ENCODE peak calls at places on chromosomes 16 and 17, in six cellular contexts. One of them, this sample, is unnamed.

GRCh38 chr17:9456265-9456664 is 119.4 kb downstream of the STX8 start:
- DNase-seq in RWPE1: no peak
- DNase-seq in fibroblast of pulmonary artery: no peak
- DNase-seq in K562: no peak
- DNase-seq in neural crest cell: no peak
- DNase-seq in A549: no peak
- DNase-seq in this sample: no peak

GRCh38 chr17:78001612-78002011 is 43.1 kb downstream of the TNRC6C start:
- DNase-seq in RWPE1: no peak
- DNase-seq in fibroblast of pulmonary artery: no peak
- DNase-seq in K562: no peak
- DNase-seq in neural crest cell: no peak
- DNase-seq in A549: no peak
- DNase-seq in this sample: no peak

GRCh38 chr17:29115435-29115834 is 64.8 kb downstream of the MYO18A start:
- DNase-seq in RWPE1: no peak
- DNase-seq in fibroblast of pulmonary artery: no peak
- DNase-seq in K562: no peak
- DNase-seq in neural crest cell: no peak
- DNase-seq in A549: no peak
- DNase-seq in this sample: no peak

GRCh38 chr16:60142991-60143705 is 1409.0 kb upstream of the GOT2 start:
- DNase-seq in RWPE1: peak
- DNase-seq in fibroblast of pulmonary artery: peak
- DNase-seq in K562: no peak
- DNase-seq in neural crest cell: no peak
- DNase-seq in A549: no peak
- DNase-seq in this sample: no peak

GRCh38 chr17:78257810-78258322 is 26.4 kb downstream of the TMEM235 start:
- DNase-seq in RWPE1: no peak
- DNase-seq in fibroblast of pulmonary artery: peak
- DNase-seq in K562: peak
- DNase-seq in neural crest cell: no peak
- DNase-seq in A549: no peak
- DNase-seq in this sample: no peak

GRCh38 chr17:77465358-77466041 is 324.7 kb downstream of the SEC14L1 start:
- DNase-seq in RWPE1: no peak
- DNase-seq in fibroblast of pulmonary artery: peak
- DNase-seq in K562: no peak
- DNase-seq in neural crest cell: no peak
- DNase-seq in A549: no peak
- DNase-seq in this sample: no peak

GRCh38 chr16:28494141-28494851 is at the start of gene APOBR:
- DNase-seq in RWPE1: no peak
- DNase-seq in fibroblast of pulmonary artery: no peak
- DNase-seq in K562: peak
- DNase-seq in neural crest cell: no peak
- DNase-seq in A549: no peak
- DNase-seq in this sample: peak

GRCh38 chr17:40290629-40291296 is 3.1 kb downstream of the CDC6 start:
- DNase-seq in RWPE1: peak
- DNase-seq in fibroblast of pulmonary artery: peak
- DNase-seq in K562: no peak
- DNase-seq in neural crest cell: no peak
- DNase-seq in A549: peak
- DNase-seq in this sample: peak

GRCh38 chr17:16150251-16150859 is 65.0 kb downstream of the NCOR1 start:
- DNase-seq in RWPE1: peak
- DNase-seq in fibroblast of pulmonary artery: peak
- DNase-seq in K562: no peak
- DNase-seq in neural crest cell: no peak
- DNase-seq in A549: peak
- DNase-seq in this sample: no peak

GRCh38 chr17:48995871-48996695 is 1.1 kb upstream of the IGF2BP1 start:
- DNase-seq in RWPE1: no peak
- DNase-seq in fibroblast of pulmonary artery: no peak
- DNase-seq in K562: peak
- DNase-seq in neural crest cell: peak
- DNase-seq in A549: peak
- DNase-seq in this sample: peak

GRCh38 chr17:33438136-33438535 is 145.0 kb upstream of the ASIC2 start:
- DNase-seq in RWPE1: no peak
- DNase-seq in fibroblast of pulmonary artery: peak
- DNase-seq in K562: no peak
- DNase-seq in neural crest cell: no peak
- DNase-seq in A549: no peak
- DNase-seq in this sample: no peak

GRCh38 chr17:10278218-10278617 is 79.8 kb upstream of the GAS7 start:
- DNase-seq in RWPE1: no peak
- DNase-seq in fibroblast of pulmonary artery: no peak
- DNase-seq in K562: no peak
- DNase-seq in neural crest cell: no peak
- DNase-seq in A549: peak
- DNase-seq in this sample: no peak

GRCh38 chr17:978110-979093 is 1.2 kb downstream of the NXN start:
- DNase-seq in RWPE1: no peak
- DNase-seq in fibroblast of pulmonary artery: no peak
- DNase-seq in K562: no peak
- DNase-seq in neural crest cell: peak
- DNase-seq in A549: no peak
- DNase-seq in this sample: peak

GRCh38 chr16:80682435-80683070 is 121.8 kb downstream of the CDYL2 start:
- DNase-seq in RWPE1: no peak
- DNase-seq in fibroblast of pulmonary artery: peak
- DNase-seq in K562: no peak
- DNase-seq in neural crest cell: no peak
- DNase-seq in A549: no peak
- DNase-seq in this sample: no peak

GRCh38 chr17:794876-795275 is 12.7 kb downstream of the MRM3 start:
- DNase-seq in RWPE1: peak
- DNase-seq in fibroblast of pulmonary artery: peak
- DNase-seq in K562: peak
- DNase-seq in neural crest cell: peak
- DNase-seq in A549: peak
- DNase-seq in this sample: peak

GRCh38 chr17:55743103-55743679 is 7.7 kb upstream of the PCTP start:
- DNase-seq in RWPE1: peak
- DNase-seq in fibroblast of pulmonary artery: no peak
- DNase-seq in K562: peak
- DNase-seq in neural crest cell: no peak
- DNase-seq in A549: peak
- DNase-seq in this sample: no peak

GRCh38 chr17:83097831-83098230 is 18.4 kb downstream of the METRNL start:
- DNase-seq in RWPE1: no peak
- DNase-seq in fibroblast of pulmonary artery: no peak
- DNase-seq in K562: no peak
- DNase-seq in neural crest cell: no peak
- DNase-seq in A549: no peak
- DNase-seq in this sample: no peak

GRCh38 chr16:46573008-46573833 is 48.0 kb downstream of the SHCBP1 start:
- DNase-seq in RWPE1: peak
- DNase-seq in fibroblast of pulmonary artery: peak
- DNase-seq in K562: peak
- DNase-seq in neural crest cell: no peak
- DNase-seq in A549: peak
- DNase-seq in this sample: no peak

GRCh38 chr17:51461578-51462004 is 201.2 kb downstream of the UTP18 start:
- DNase-seq in RWPE1: peak
- DNase-seq in fibroblast of pulmonary artery: peak
- DNase-seq in K562: peak
- DNase-seq in neural crest cell: peak
- DNase-seq in A549: peak
- DNase-seq in this sample: peak

GRCh38 chr16:72819345-72819744 is 228.6 kb downstream of the ZFHX3 start:
- DNase-seq in RWPE1: peak
- DNase-seq in fibroblast of pulmonary artery: peak
- DNase-seq in K562: no peak
- DNase-seq in neural crest cell: no peak
- DNase-seq in A549: no peak
- DNase-seq in this sample: no peak
- TF ChIP-seq CTCF in RWPE1: no peak
- TF ChIP-seq CTCF in fibroblast of pulmonary artery: no peak
- TF ChIP-seq CTCF in K562: no peak
- TF ChIP-seq CTCF in neural crest cell: no peak
- TF ChIP-seq CTCF in A549: no peak
- TF ChIP-seq CTCF in this sample: no peak

GRCh38 chr16:58842156-58842555 is 108.0 kb upstream of the GOT2 start:
- DNase-seq in RWPE1: no peak
- DNase-seq in fibroblast of pulmonary artery: no peak
- DNase-seq in K562: no peak
- DNase-seq in neural crest cell: no peak
- DNase-seq in A549: no peak
- DNase-seq in this sample: no peak

GRCh38 chr16:58847902-58848661 is 114.0 kb upstream of the GOT2 start:
- DNase-seq in RWPE1: no peak
- DNase-seq in fibroblast of pulmonary artery: no peak
- DNase-seq in K562: no peak
- DNase-seq in neural crest cell: no peak
- DNase-seq in A549: no peak
- DNase-seq in this sample: no peak

GRCh38 chr16:58848662-58849002 is 114.5 kb upstream of the GOT2 start:
- DNase-seq in RWPE1: no peak
- DNase-seq in fibroblast of pulmonary artery: no peak
- DNase-seq in K562: no peak
- DNase-seq in neural crest cell: no peak
- DNase-seq in A549: no peak
- DNase-seq in this sample: no peak

GRCh38 chr16:58842746-58843145 is 108.6 kb upstream of the GOT2 start:
- DNase-seq in RWPE1: no peak
- DNase-seq in fibroblast of pulmonary artery: no peak
- DNase-seq in K562: no peak
- DNase-seq in neural crest cell: no peak
- DNase-seq in A549: no peak
- DNase-seq in this sample: no peak

DNA sequence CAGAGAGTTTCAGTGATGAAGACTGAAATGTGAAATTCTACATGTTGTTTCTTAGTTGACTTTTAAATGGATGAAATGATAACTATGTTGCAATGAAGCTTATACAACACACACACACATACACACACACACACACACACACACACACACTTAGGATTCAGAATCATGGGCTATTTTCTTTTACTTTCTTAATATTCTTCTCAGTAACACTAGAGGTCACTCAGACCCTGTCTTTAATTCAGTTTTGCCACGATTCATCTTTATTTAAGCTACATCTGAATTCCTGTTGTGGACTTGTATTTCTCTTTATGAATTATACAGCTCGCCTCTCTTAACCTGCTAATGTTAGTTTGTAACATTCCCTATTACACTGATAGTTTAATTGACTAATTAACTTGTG is 109.6 kb upstream of the GOT2 start:
- DNase-seq in RWPE1: no peak
- DNase-seq in fibroblast of pulmonary artery: peak
- DNase-seq in K562: peak
- DNase-seq in neural crest cell: no peak
- DNase-seq in A549: no peak
- DNase-seq in this sample: no peak
- TF ChIP-seq CTCF in RWPE1: peak
- TF ChIP-seq CTCF in fibroblast of pulmonary artery: no peak
- TF ChIP-seq CTCF in K562: peak
- TF ChIP-seq CTCF in neural crest cell: peak
- TF ChIP-seq CTCF in A549: peak
- TF ChIP-seq CTCF in this sample: no peak

DNA sequence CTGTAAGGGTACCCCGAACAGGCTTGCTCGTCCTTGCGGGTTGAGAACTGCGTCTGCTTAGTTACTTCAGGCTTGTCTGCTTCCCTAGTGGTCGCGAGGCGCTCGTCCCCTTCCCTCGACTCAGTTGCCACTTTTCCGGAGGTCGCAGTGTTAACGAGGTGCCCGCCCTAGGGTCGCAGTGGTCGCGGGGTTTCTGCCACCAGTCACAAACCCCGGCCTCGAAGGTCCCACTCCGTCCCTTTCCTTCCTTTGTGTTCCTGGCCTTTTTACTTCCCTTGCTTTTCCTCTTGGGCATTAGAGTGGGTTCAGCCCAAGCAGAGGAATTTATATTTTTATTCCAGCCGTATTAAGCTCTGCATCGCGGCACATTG is 299 bp downstream of the NUP85 start:
- DNase-seq in RWPE1: peak
- DNase-seq in fibroblast of pulmonary artery: no peak
- DNase-seq in K562: no peak
- DNase-seq in neural crest cell: no peak
- DNase-seq in A549: no peak
- DNase-seq in this sample: no peak
- TF ChIP-seq CTCF in RWPE1: no peak
- TF ChIP-seq CTCF in fibroblast of pulmonary artery: no peak
- TF ChIP-seq CTCF in K562: no peak
- TF ChIP-seq CTCF in neural crest cell: peak
- TF ChIP-seq CTCF in A549: no peak
- TF ChIP-seq CTCF in this sample: no peak

GRCh38 chr16:67936124-67936875 is at the start of gene PSMB10:
- DNase-seq in RWPE1: peak
- DNase-seq in fibroblast of pulmonary artery: peak
- DNase-seq in K562: peak
- DNase-seq in neural crest cell: no peak
- DNase-seq in A549: peak
- DNase-seq in this sample: peak

GRCh38 chr16:67936876-67937605 is 391 bp upstream of the PSMB10 start:
- DNase-seq in RWPE1: no peak
- DNase-seq in fibroblast of pulmonary artery: peak
- DNase-seq in K562: no peak
- DNase-seq in neural crest cell: no peak
- DNase-seq in A549: peak
- DNase-seq in this sample: no peak

GRCh38 chr16:67935096-67935401 is 1.6 kb downstream of the PSMB10 start:
- DNase-seq in RWPE1: no peak
- DNase-seq in fibroblast of pulmonary artery: no peak
- DNase-seq in K562: no peak
- DNase-seq in neural crest cell: no peak
- DNase-seq in A549: no peak
- DNase-seq in this sample: no peak

GRCh38 chr16:67934306-67935095 is 2.1 kb downstream of the PSMB10 start:
- DNase-seq in RWPE1: no peak
- DNase-seq in fibroblast of pulmonary artery: no peak
- DNase-seq in K562: peak
- DNase-seq in neural crest cell: no peak
- DNase-seq in A549: no peak
- DNase-seq in this sample: no peak

DNA sequence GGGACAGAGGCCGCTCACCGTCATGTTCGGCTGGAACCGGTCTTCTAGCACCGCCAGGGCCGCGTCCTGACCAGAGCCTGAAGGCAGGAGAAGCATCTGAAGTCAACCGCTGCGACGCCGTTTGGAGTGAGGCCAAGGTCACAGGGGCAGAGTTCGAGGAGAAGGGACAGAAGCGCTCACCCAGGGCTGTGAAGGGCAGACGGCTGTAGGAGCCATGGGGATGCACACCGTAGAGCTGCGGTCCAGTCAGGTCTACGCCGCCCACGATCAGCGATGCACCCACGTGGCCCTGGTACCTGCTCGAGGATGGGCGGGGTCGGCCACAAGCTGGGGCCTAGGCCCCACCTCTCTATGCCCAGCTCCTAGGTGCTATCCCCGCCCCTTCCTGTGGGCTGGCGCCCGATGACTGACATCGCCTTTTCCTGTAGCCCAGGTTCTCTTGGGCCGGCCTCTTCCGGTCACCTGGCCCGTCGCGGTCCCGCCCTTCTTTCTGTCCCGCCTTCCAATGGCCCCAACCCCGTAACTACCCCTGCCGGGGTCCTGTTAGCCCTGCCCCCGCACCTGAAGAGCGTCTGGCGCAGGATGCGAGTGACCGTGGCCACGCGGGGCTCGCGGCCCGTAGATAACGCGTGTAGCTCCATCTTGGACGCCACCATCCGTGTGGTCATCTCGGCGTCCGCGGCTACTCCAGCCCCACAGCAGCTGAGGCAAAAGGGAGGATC is 1.1 kb downstream of the PSMB10 start:
- DNase-seq in RWPE1: peak
- DNase-seq in fibroblast of pulmonary artery: peak
- DNase-seq in K562: peak
- DNase-seq in neural crest cell: peak
- DNase-seq in A549: peak
- DNase-seq in this sample: peak
- TF ChIP-seq CTCF in RWPE1: no peak
- TF ChIP-seq CTCF in fibroblast of pulmonary artery: no peak
- TF ChIP-seq CTCF in K562: no peak
- TF ChIP-seq CTCF in neural crest cell: no peak
- TF ChIP-seq CTCF in A549: no peak
- TF ChIP-seq CTCF in this sample: no peak